ENCODE peak calls at places on chromosome 13, in five cellular contexts. M is left lung, U is cardiac muscle cell, T is neuronal stem cell, D is hepatocyte. Q is an unnamed sample.

GRCh38 chr13:95411641-95412040 is 110.4 kb upstream of the ABCC4 start:
- DNase-seq in M (no peak), U (peak; percentile 7), D (no peak), T (no peak), Q (no peak)

GRCh38 chr13:41019027-41019487 is at the start of gene ELF1:
- DNase-seq in D (peak; percentile 79), U (peak; percentile 56), M (no peak), T (no peak), Q (peak; percentile 41)

GRCh38 chr13:37011002-37011401 is 10.4 kb downstream of the EXOSC8 start:
- DNase-seq in M (no peak), T (no peak), D (no peak), U (no peak), Q (no peak)

GRCh38 chr13:21637296-21637695 is 33.3 kb upstream of the MICU2 start:
- DNase-seq in D (peak; percentile 43), T (no peak), U (peak; percentile 14), M (peak; percentile 90), Q (no peak)

GRCh38 chr13:30071890-30072817 is 221.7 kb upstream of the UBL3 start:
- DNase-seq in T (no peak), M (peak; percentile 74), D (peak; percentile 86), U (no peak), Q (no peak)

GRCh38 chr13:107250626-107251025 is 682.7 kb upstream of the ARGLU1 start:
- DNase-seq in M (no peak), T (no peak), U (no peak), D (no peak), Q (no peak)

GRCh38 chr13:90552702-90553101 is 794.8 kb upstream of the MIR17HG start:
- DNase-seq in M (no peak), T (no peak), U (no peak), D (no peak), Q (no peak)

GRCh38 chr13:36818483-36819063 is 449 bp upstream of the RFXAP start:
- DNase-seq in D (no peak), M (no peak), T (no peak), U (no peak), Q (no peak)

GRCh38 chr13:37132211-37132610 is 26.7 kb upstream of the CSNK1A1L start:
- DNase-seq in T (no peak), D (no peak), M (no peak), U (no peak), Q (no peak)

GRCh38 chr13:100983111-100983510 is 308.5 kb upstream of the TMTC4 start:
- DNase-seq in T (no peak), M (no peak), D (no peak), U (no peak), Q (no peak)

GRCh38 chr13:58884353-58884752 is 1252.8 kb downstream of the PCDH17 start:
- DNase-seq in M (no peak), D (no peak), U (no peak), T (no peak), Q (no peak)

GRCh38 chr13:40485611-40486517 is 180.6 kb downstream of the FOXO1 start:
- DNase-seq in D (no peak), U (no peak), T (no peak), M (no peak), Q (peak; percentile 52)

GRCh38 chr13:102395174-102395573 is 6.7 kb downstream of the FGF14 start:
- DNase-seq in M (no peak), T (no peak), D (no peak), U (no peak), Q (no peak)

GRCh38 chr13:44765076-44765475 is 188.9 kb upstream of the TSC22D1 start:
- DNase-seq in U (peak; percentile 25), M (no peak), T (peak; percentile 38), D (peak; percentile 65), Q (no peak)

GRCh38 chr13:75521956-75522355 is 15.7 kb downstream of the COMMD6 start:
- DNase-seq in T (no peak), M (no peak), D (no peak), U (no peak), Q (no peak)

GRCh38 chr13:20779405-20779804 is 5.6 kb upstream of the EEF1AKMT1 start:
- DNase-seq in D (no peak), T (no peak), U (no peak), M (no peak), Q (no peak)

GRCh38 chr13:100527644-100528043 is 60.9 kb downstream of the GGACT start:
- DNase-seq in M (no peak), D (no peak), U (no peak), T (no peak), Q (no peak)

GRCh38 chr13:109494955-109495354 is 291.4 kb downstream of the IRS2 start:
- DNase-seq in T (no peak), M (no peak), D (no peak), U (peak; percentile 89), Q (no peak)

GRCh38 chr13:79405501-79405830 is 589 bp downstream of the RBM26 start:
- DNase-seq in T (no peak), U (no peak), M (no peak), D (no peak), Q (no peak)

GRCh38 chr13:41085961-41086360 is 24.7 kb downstream of the WBP4 start:
- DNase-seq in T (no peak), U (peak; percentile 15), M (no peak), D (no peak), Q (no peak)

GRCh38 chr13:24459234-24459633 is 53.3 kb downstream of the PARP4 start:
- DNase-seq in M (no peak), U (peak; percentile 87), D (no peak), T (no peak), Q (no peak)

GRCh38 chr13:19070398-19070735 is 111.3 kb downstream of the TUBA3C start:
- DNase-seq in D (no peak), M (no peak), T (no peak), U (no peak), Q (no peak)

GRCh38 chr13:19072543-19072942 is 109.1 kb downstream of the TUBA3C start:
- DNase-seq in M (no peak), T (no peak), D (no peak), U (no peak), Q (no peak)

GRCh38 chr13:19069684-19070397 is 111.8 kb downstream of the TUBA3C start:
- DNase-seq in T (no peak), D (no peak), U (no peak), M (no peak), Q (no peak)

GRCh38 chr13:19071161-19071936 is 110.3 kb downstream of the TUBA3C start:
- DNase-seq in U (no peak), D (no peak), M (no peak), T (no peak), Q (no peak)

DNA sequence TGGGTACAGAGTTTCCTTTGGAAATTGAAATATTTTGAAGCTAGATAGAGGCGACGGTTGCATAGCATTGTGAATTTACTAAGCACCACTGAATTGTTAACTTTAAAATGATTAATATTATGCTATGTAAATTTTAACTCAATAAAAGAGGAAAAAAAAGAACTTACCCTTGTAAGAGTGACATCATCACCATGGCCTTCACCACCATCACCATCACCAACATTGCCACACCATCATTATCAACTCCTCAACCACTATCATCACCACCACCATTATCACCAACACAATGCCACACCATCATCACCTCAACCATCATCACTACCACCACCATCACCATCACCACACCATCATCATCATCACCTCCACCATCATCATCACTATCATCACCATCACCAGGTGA is 113.9 kb downstream of the TUBA3C start:
- DNase-seq in D (no peak), M (no peak), T (no peak), U (no peak), Q (no peak)
- H3K9me3 ChIP-seq in D (no peaks in the 10 kb centered on the region), M (no peaks in the 10 kb centered on the region), T (peaks cover 38% of the 10 kb centered on the region), U (no peaks in the 10 kb centered on the region), Q (no peaks in the 10 kb centered on the region)

DNA sequence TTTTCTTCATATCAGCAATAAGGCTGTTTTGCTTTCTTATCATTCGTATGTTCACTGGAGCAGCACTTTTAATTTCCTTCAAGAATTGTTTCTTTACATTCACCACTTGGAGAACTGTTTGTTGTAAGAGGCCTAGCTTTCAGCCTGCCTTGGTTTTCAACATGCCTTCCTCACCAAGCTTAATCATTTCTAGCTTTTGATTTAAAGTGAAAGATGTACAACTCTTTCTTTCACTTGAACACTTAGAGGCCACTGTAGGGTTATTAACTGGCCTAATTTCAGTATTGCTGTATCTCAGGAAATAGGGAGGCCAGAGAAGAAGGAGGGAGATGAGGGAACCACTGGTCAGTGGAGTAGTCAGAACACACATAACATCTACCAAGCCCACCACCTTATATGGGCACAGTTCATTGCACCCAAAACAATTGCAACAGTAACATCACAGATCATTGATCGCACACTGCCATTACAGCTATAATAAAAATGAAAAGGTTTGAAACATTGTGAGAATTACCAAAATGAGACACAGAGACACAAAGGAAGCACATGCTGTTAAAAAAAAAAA is 181.4 kb upstream of the TUBA3C start:
- DNase-seq in D (no peak), M (no peak), T (no peak), U (no peak), Q (no peak)
- H3K9me3 ChIP-seq in D (no peaks in the 10 kb centered on the region), M (no peaks in the 10 kb centered on the region), T (peaks cover 3% of the 10 kb centered on the region), U (no peaks in the 10 kb centered on the region), Q (no peaks in the 10 kb centered on the region)

DNA sequence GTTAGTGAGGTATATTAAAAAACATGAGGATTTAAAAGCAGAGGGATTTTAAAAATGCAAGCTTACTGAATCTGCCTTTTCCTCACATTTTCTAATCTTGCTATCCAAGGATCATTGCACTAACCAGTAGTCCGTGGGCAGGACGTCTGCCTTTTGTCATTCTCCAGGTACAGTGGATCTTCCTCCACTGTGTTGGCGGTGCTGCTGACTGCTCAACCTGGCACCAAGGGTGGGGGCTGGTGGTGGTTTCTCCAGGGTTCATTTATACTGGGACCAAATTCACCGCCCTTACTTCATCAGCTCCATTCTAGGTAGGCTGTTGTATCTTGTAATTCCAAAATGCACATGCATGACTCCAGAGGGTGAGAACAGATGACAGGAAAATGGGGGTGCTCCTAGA is 169.3 kb downstream of the STK24 start:
- DNase-seq in M (no peak), T (no peak), D (no peak), U (no peak), Q (no peak)
- H3K9me3 ChIP-seq in M (no peaks in the 10 kb centered on the region), T (no peaks in the 10 kb centered on the region), D (no peaks in the 10 kb centered on the region), U (no peaks in the 10 kb centered on the region), Q (no peaks in the 10 kb centered on the region)

GRCh38 chr13:19171563-19171962 is 10.1 kb downstream of the TUBA3C start:
- DNase-seq in U (no peak), D (no peak), T (no peak), M (no peak), Q (no peak)
- H3K9me3 ChIP-seq in U (no peaks in the 10 kb centered on the region), D (no peaks in the 10 kb centered on the region), T (peaks cover 55% of the 10 kb centered on the region), M (no peaks in the 10 kb centered on the region), Q (no peaks in the 10 kb centered on the region)

Q was measured in T-helper 17 cell.